ENCODE peak calls at places on chromosomes 12 and 14, in eight cellular contexts. One of them, this sample, is unnamed. For H3K4me1, the result is how much of the 10 kb centered on the place peaks cover.

GRCh38 chr14:52546318-52546670 is 6.0 kb downstream of the TXNDC16 start:
- DNase-seq in heart left ventricle: no peak
- DNase-seq in hepatocyte: no peak
- DNase-seq in cardiac muscle cell: no peak
- DNase-seq in CD8-positive, alpha-beta T cell: no peak
- DNase-seq in psoas muscle: no peak
- DNase-seq in thoracic aorta: no peak
- DNase-seq in HCT116: no peak
- DNase-seq in this sample: no peak

GRCh38 chr14:22418631-22419030 is 170.4 kb downstream of the DAD1 start:
- DNase-seq in heart left ventricle: no peak
- DNase-seq in hepatocyte: no peak
- DNase-seq in cardiac muscle cell: no peak
- DNase-seq in CD8-positive, alpha-beta T cell: no peak
- DNase-seq in psoas muscle: no peak
- DNase-seq in thoracic aorta: no peak
- DNase-seq in HCT116: no peak
- DNase-seq in this sample: no peak

GRCh38 chr12:20339060-20339459 is 29.3 kb upstream of the PDE3A start:
- DNase-seq in heart left ventricle: no peak
- DNase-seq in hepatocyte: no peak
- DNase-seq in cardiac muscle cell: no peak
- DNase-seq in CD8-positive, alpha-beta T cell: no peak
- DNase-seq in psoas muscle: no peak
- DNase-seq in thoracic aorta: no peak
- DNase-seq in HCT116: no peak
- DNase-seq in this sample: no peak

GRCh38 chr12:1518763-1519516 is 75.4 kb downstream of the FBXL14 start:
- DNase-seq in heart left ventricle: no peak
- DNase-seq in hepatocyte: peak
- DNase-seq in cardiac muscle cell: peak
- DNase-seq in CD8-positive, alpha-beta T cell: no peak
- DNase-seq in psoas muscle: no peak
- DNase-seq in thoracic aorta: no peak
- DNase-seq in HCT116: peak
- DNase-seq in this sample: no peak

GRCh38 chr14:51044961-51045360 is 49.9 kb downstream of the TRIM9 start:
- DNase-seq in heart left ventricle: no peak
- DNase-seq in hepatocyte: no peak
- DNase-seq in cardiac muscle cell: no peak
- DNase-seq in CD8-positive, alpha-beta T cell: no peak
- DNase-seq in psoas muscle: no peak
- DNase-seq in thoracic aorta: no peak
- DNase-seq in HCT116: no peak
- DNase-seq in this sample: no peak

GRCh38 chr12:93302331-93303229 is 75.1 kb upstream of the NUDT4 start:
- DNase-seq in heart left ventricle: peak
- DNase-seq in hepatocyte: no peak
- DNase-seq in cardiac muscle cell: no peak
- DNase-seq in CD8-positive, alpha-beta T cell: no peak
- DNase-seq in psoas muscle: no peak
- DNase-seq in thoracic aorta: peak
- DNase-seq in HCT116: no peak
- DNase-seq in this sample: peak

GRCh38 chr14:77502109-77502782 is 3.6 kb upstream of the ISM2 start:
- DNase-seq in heart left ventricle: no peak
- DNase-seq in hepatocyte: no peak
- DNase-seq in cardiac muscle cell: no peak
- DNase-seq in CD8-positive, alpha-beta T cell: no peak
- DNase-seq in psoas muscle: no peak
- DNase-seq in thoracic aorta: no peak
- DNase-seq in HCT116: no peak
- DNase-seq in this sample: no peak

GRCh38 chr14:31122098-31122611 is 85.4 kb downstream of the HECTD1 start:
- DNase-seq in heart left ventricle: no peak
- DNase-seq in hepatocyte: no peak
- DNase-seq in cardiac muscle cell: no peak
- DNase-seq in CD8-positive, alpha-beta T cell: no peak
- DNase-seq in psoas muscle: no peak
- DNase-seq in thoracic aorta: no peak
- DNase-seq in HCT116: no peak
- DNase-seq in this sample: no peak

DNA sequence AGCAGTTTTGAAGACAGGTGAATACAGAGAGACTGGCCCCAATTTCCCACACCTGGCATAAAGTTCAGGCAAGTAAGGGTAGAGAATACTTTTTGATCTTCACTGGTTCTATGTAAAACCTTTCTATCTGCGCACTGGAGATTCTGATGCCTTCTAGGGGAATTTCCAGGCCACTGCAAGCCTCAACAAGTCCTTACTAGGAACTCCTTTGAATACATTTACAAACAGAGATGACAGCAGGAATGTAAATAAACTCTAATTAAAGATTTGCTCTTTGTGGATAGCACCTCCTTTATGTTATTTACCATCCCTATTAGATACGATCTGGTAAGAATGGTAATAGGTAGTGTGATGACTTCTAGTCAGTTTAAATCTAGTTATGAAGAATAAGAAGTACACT is 69.2 kb downstream of the NTN4 start:
- DNase-seq in heart left ventricle: no peak
- DNase-seq in hepatocyte: no peak
- DNase-seq in cardiac muscle cell: no peak
- DNase-seq in CD8-positive, alpha-beta T cell: no peak
- DNase-seq in psoas muscle: no peak
- DNase-seq in thoracic aorta: no peak
- DNase-seq in HCT116: no peak
- DNase-seq in this sample: no peak
- TF ChIP-seq CTCF in heart left ventricle: no peak
- TF ChIP-seq CTCF in hepatocyte: no peak
- TF ChIP-seq CTCF in cardiac muscle cell: no peak
- TF ChIP-seq CTCF in CD8-positive, alpha-beta T cell: no peak
- TF ChIP-seq CTCF in psoas muscle: no peak
- TF ChIP-seq CTCF in thoracic aorta: no peak
- TF ChIP-seq CTCF in HCT116: peak
- TF ChIP-seq CTCF in this sample: peak

GRCh38 chr14:104975481-104976197 is 2.5 kb downstream of the AHNAK2 start:
- DNase-seq in heart left ventricle: no peak
- DNase-seq in hepatocyte: peak
- DNase-seq in cardiac muscle cell: peak
- DNase-seq in CD8-positive, alpha-beta T cell: no peak
- DNase-seq in psoas muscle: no peak
- DNase-seq in thoracic aorta: no peak
- DNase-seq in HCT116: no peak
- DNase-seq in this sample: no peak
- H3K4me1 ChIP-seq in heart left ventricle: half or more
- H3K4me1 ChIP-seq in hepatocyte: under half
- H3K4me1 ChIP-seq in cardiac muscle cell: under half
- H3K4me1 ChIP-seq in CD8-positive, alpha-beta T cell: under half
- H3K4me1 ChIP-seq in psoas muscle: under half
- H3K4me1 ChIP-seq in thoracic aorta: under half
- H3K4me1 ChIP-seq in HCT116: half or more
- H3K4me1 ChIP-seq in this sample: half or more

DNA sequence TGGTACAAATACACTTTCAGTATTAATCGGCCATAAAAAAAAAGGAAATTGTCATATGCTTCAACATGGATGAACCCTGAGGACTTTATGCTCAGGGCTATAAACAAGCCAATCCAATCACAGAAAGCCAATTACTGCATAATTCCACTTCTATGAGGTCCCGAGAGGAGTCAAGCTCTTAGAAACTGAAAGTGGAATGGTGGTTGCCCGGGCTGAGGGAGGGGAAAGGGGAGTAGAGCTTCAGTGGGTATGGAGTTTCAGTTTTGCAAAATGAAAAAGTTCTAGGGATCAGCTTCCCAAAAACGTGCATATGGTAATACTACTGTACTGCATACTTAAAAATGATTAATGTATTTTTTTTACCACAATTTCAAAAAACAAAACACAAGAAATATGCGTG is 52.0 kb downstream of the RNF34 start:
- DNase-seq in heart left ventricle: no peak
- DNase-seq in hepatocyte: no peak
- DNase-seq in cardiac muscle cell: no peak
- DNase-seq in CD8-positive, alpha-beta T cell: no peak
- DNase-seq in psoas muscle: no peak
- DNase-seq in thoracic aorta: no peak
- DNase-seq in HCT116: no peak
- DNase-seq in this sample: no peak
- TF ChIP-seq CTCF in heart left ventricle: no peak
- TF ChIP-seq CTCF in hepatocyte: no peak
- TF ChIP-seq CTCF in cardiac muscle cell: no peak
- TF ChIP-seq CTCF in CD8-positive, alpha-beta T cell: no peak
- TF ChIP-seq CTCF in psoas muscle: no peak
- TF ChIP-seq CTCF in thoracic aorta: no peak
- TF ChIP-seq CTCF in HCT116: no peak
- TF ChIP-seq CTCF in this sample: no peak

GRCh38 chr12:124768462-124769165 is 95.0 kb downstream of the SCARB1 start:
- DNase-seq in heart left ventricle: no peak
- DNase-seq in hepatocyte: no peak
- DNase-seq in cardiac muscle cell: no peak
- DNase-seq in CD8-positive, alpha-beta T cell: no peak
- DNase-seq in psoas muscle: no peak
- DNase-seq in thoracic aorta: no peak
- DNase-seq in HCT116: no peak
- DNase-seq in this sample: no peak
- H3K4me1 ChIP-seq in heart left ventricle: under half
- H3K4me1 ChIP-seq in hepatocyte: under half
- H3K4me1 ChIP-seq in cardiac muscle cell: under half
- H3K4me1 ChIP-seq in CD8-positive, alpha-beta T cell: under half
- H3K4me1 ChIP-seq in psoas muscle: under half
- H3K4me1 ChIP-seq in thoracic aorta: under half
- H3K4me1 ChIP-seq in HCT116: under half
- H3K4me1 ChIP-seq in this sample: under half

DNA sequence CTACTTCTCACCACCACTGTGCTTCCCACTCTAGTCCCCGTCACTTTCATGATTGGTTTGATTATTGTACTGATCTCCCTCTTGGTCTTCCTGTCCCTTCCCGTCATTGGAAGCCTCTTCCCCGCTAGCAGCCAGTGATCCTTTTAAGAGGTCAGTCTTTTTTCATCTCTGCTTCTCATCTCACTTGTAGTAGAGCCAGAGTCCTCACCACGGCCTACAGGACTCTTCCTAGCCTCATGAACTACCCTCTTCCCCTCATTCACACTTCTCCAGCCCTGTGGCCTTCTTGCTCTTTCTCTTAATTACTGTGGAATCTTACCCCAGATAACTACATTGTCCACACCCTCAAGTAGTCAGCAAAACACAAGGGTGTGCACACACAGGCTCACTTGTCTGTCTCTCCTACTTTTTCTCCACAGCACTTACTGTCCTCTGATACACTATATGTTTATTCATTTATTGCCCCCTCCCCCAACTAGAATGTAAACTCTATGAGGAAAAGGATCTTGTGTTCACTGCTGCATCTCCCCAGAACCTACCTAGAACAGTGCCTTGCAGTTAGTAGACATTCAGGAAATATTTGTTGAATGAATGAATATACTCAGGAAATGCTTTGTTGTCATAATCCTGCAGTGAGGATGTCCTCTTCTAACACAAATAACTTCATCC is 66.3 kb downstream of the CKB start:
- DNase-seq in heart left ventricle: no peak
- DNase-seq in hepatocyte: no peak
- DNase-seq in cardiac muscle cell: no peak
- DNase-seq in CD8-positive, alpha-beta T cell: no peak
- DNase-seq in psoas muscle: no peak
- DNase-seq in thoracic aorta: no peak
- DNase-seq in HCT116: no peak
- DNase-seq in this sample: no peak
- TF ChIP-seq CTCF in heart left ventricle: no peak
- TF ChIP-seq CTCF in hepatocyte: no peak
- TF ChIP-seq CTCF in cardiac muscle cell: no peak
- TF ChIP-seq CTCF in CD8-positive, alpha-beta T cell: no peak
- TF ChIP-seq CTCF in psoas muscle: no peak
- TF ChIP-seq CTCF in thoracic aorta: no peak
- TF ChIP-seq CTCF in HCT116: no peak
- TF ChIP-seq CTCF in this sample: no peak

GRCh38 chr14:69693145-69693544 is 73.8 kb upstream of the SRSF5 start:
- DNase-seq in heart left ventricle: no peak
- DNase-seq in hepatocyte: no peak
- DNase-seq in cardiac muscle cell: no peak
- DNase-seq in CD8-positive, alpha-beta T cell: no peak
- DNase-seq in psoas muscle: no peak
- DNase-seq in thoracic aorta: no peak
- DNase-seq in HCT116: no peak
- DNase-seq in this sample: peak

GRCh38 chr14:69696633-69697557 is 70.0 kb upstream of the SRSF5 start:
- DNase-seq in heart left ventricle: no peak
- DNase-seq in hepatocyte: no peak
- DNase-seq in cardiac muscle cell: no peak
- DNase-seq in CD8-positive, alpha-beta T cell: no peak
- DNase-seq in psoas muscle: no peak
- DNase-seq in thoracic aorta: no peak
- DNase-seq in HCT116: no peak
- DNase-seq in this sample: no peak

GRCh38 chr14:69693823-69694729 is 72.9 kb upstream of the SRSF5 start:
- DNase-seq in heart left ventricle: no peak
- DNase-seq in hepatocyte: peak
- DNase-seq in cardiac muscle cell: no peak
- DNase-seq in CD8-positive, alpha-beta T cell: no peak
- DNase-seq in psoas muscle: no peak
- DNase-seq in thoracic aorta: no peak
- DNase-seq in HCT116: no peak
- DNase-seq in this sample: no peak

GRCh38 chr14:69695664-69696527 is 71.0 kb upstream of the SRSF5 start:
- DNase-seq in heart left ventricle: no peak
- DNase-seq in hepatocyte: no peak
- DNase-seq in cardiac muscle cell: peak
- DNase-seq in CD8-positive, alpha-beta T cell: no peak
- DNase-seq in psoas muscle: peak
- DNase-seq in thoracic aorta: no peak
- DNase-seq in HCT116: no peak
- DNase-seq in this sample: no peak

GRCh38 chr14:69694730-69695663 is 71.9 kb upstream of the SRSF5 start:
- DNase-seq in heart left ventricle: no peak
- DNase-seq in hepatocyte: no peak
- DNase-seq in cardiac muscle cell: no peak
- DNase-seq in CD8-positive, alpha-beta T cell: no peak
- DNase-seq in psoas muscle: no peak
- DNase-seq in thoracic aorta: no peak
- DNase-seq in HCT116: no peak
- DNase-seq in this sample: no peak
- H3K4me1 ChIP-seq in heart left ventricle: half or more
- H3K4me1 ChIP-seq in hepatocyte: half or more
- H3K4me1 ChIP-seq in cardiac muscle cell: half or more
- H3K4me1 ChIP-seq in CD8-positive, alpha-beta T cell: under half
- H3K4me1 ChIP-seq in psoas muscle: half or more
- H3K4me1 ChIP-seq in thoracic aorta: under half
- H3K4me1 ChIP-seq in HCT116: under half
- H3K4me1 ChIP-seq in this sample: half or more

GRCh38 chr12:77928078-77928477 is 97.4 kb downstream of the NAV3 start:
- DNase-seq in heart left ventricle: no peak
- DNase-seq in hepatocyte: no peak
- DNase-seq in cardiac muscle cell: no peak
- DNase-seq in CD8-positive, alpha-beta T cell: no peak
- DNase-seq in psoas muscle: no peak
- DNase-seq in thoracic aorta: no peak
- DNase-seq in HCT116: no peak
- DNase-seq in this sample: no peak

DNA sequence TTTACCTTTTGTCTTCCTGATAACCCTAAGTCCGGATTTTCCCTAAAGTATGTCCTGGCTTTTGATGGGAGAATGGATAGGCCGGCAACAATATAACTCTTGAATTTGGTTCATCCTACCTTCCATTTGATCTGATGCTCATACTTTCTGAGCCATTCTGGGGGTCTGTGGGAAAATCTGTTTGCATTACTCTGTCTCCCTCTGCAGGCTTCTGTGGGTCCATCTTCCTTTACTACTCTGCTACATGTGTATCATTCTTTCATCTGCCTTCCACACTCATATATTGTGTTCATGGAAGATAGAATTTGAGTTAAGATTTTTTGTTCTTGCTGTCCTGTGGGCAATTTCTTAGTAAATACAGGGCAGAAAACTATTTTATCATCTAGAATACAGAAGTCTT is 101.5 kb downstream of the NAV3 start:
- DNase-seq in heart left ventricle: no peak
- DNase-seq in hepatocyte: no peak
- DNase-seq in cardiac muscle cell: no peak
- DNase-seq in CD8-positive, alpha-beta T cell: no peak
- DNase-seq in psoas muscle: no peak
- DNase-seq in thoracic aorta: no peak
- DNase-seq in HCT116: no peak
- DNase-seq in this sample: no peak
- TF ChIP-seq CTCF in heart left ventricle: no peak
- TF ChIP-seq CTCF in hepatocyte: peak
- TF ChIP-seq CTCF in cardiac muscle cell: peak
- TF ChIP-seq CTCF in CD8-positive, alpha-beta T cell: no peak
- TF ChIP-seq CTCF in psoas muscle: no peak
- TF ChIP-seq CTCF in thoracic aorta: no peak
- TF ChIP-seq CTCF in HCT116: peak
- TF ChIP-seq CTCF in this sample: no peak

This sample was measured in heart right ventricle.